ENCODE peak calls at places on chromosomes 13 and 19, in six cellular contexts. I, T, O, B, V and D are unnamed samples.

GRCh38 chr19:21482863-21483276 is 22.5 kb upstream of the ZNF429 start:
- DNase-seq in B (no peak), I (peak), V (peak), T (peak), O (peak), D (peak)

GRCh38 chr19:19655051-19655594 is 8.4 kb downstream of the ATP13A1 start:
- DNase-seq in B (no peak), T (no peak), O (no peak), V (no peak), I (no peak), D (no peak)

GRCh38 chr19:49333426-49334288 is 1.5 kb upstream of the CD37 start:
- DNase-seq in V (no peak), O (no peak), T (no peak), I (no peak), B (peak), D (peak)

GRCh38 chr13:95641961-95642621 is 2.4 kb downstream of the DZIP1 start:
- DNase-seq in O (peak), V (peak), B (no peak), T (peak), I (peak), D (peak)

GRCh38 chr19:35561436-35561835 is 2.0 kb downstream of the ATP4A start:
- DNase-seq in B (no peak), I (no peak), T (no peak), V (no peak), O (no peak), D (no peak)

GRCh38 chr13:34020388-34020787 is 202.4 kb downstream of the RFC3 start:
- DNase-seq in V (no peak), B (peak), O (no peak), I (no peak), T (no peak), D (no peak)

GRCh38 chr13:98272549-98272948 is 95.5 kb upstream of the RNF113B start:
- DNase-seq in T (no peak), O (no peak), I (no peak), V (no peak), B (no peak), D (no peak)

GRCh38 chr13:47976325-47976724 is 24.7 kb downstream of the SUCLA2 start:
- DNase-seq in O (peak), I (peak), B (no peak), V (no peak), T (peak), D (no peak)

GRCh38 chr19:46951236-46951986 is 68.2 kb upstream of the NPAS1 start:
- DNase-seq in V (no peak), B (peak), O (peak), T (peak), I (no peak), D (peak)

GRCh38 chr19:42199440-42200115 is 17.9 kb downstream of the DEDD2 start:
- DNase-seq in I (no peak), T (no peak), V (peak), O (no peak), B (peak), D (no peak)

GRCh38 chr19:2494084-2494446 is 18.1 kb downstream of the GADD45B start:
- DNase-seq in I (peak), O (peak), T (peak), B (no peak), V (no peak), D (peak)

GRCh38 chr19:54462072-54462712 is 1.4 kb downstream of the LENG9 start:
- DNase-seq in O (no peak), V (no peak), I (no peak), B (no peak), T (no peak), D (no peak)

GRCh38 chr13:45492538-45492937 is 27.8 kb downstream of the COG3 start:
- DNase-seq in O (no peak), V (no peak), B (peak), T (peak), I (peak), D (peak)

DNA sequence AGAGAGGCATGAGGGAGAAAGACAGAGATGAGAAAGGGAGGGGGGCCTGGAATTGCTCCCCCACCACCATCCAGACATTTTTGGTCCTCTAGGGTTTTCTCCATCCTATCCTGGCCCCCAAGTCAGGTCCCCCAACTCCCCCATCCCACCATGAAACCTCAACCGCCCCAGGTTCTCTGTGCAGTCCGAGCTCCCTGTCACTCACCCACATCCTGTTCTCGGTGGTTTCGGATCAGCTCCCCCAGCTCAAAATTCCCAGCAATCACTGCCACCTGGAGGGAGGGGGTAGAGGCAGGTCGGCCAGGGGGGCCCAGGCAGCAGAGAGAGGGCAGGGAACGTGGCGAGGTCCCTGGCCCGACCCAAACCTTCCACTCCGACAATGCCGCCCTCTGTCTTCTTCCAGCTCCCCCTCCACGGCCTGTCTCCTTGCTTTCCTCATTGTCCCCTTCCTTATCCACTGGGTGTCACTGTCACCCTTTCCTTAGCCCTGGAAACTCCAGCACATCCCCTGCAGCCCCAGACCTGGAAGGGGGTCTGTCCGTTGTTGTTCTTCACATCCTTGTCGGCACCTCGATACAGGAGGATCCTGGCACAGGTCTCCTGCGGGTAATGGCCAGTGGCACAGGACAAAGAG is 15.6 kb downstream of the SHANK1 start:
- DNase-seq in I (no peak), V (no peak), O (no peak), T (no peak), B (no peak), D (no peak)
- TF ChIP-seq CTCF in I (no peak), V (no peak), O (no peak), T (no peak), B (no peak), D (peak)

GRCh38 chr13:41133951-41134350 is 1.3 kb upstream of the KBTBD6 start:
- DNase-seq in V (no peak), T (no peak), B (peak), O (no peak), I (no peak), D (no peak)

GRCh38 chr13:41127746-41128145 is 4.9 kb downstream of the KBTBD6 start:
- DNase-seq in B (no peak), O (no peak), I (no peak), V (no peak), T (peak), D (no peak)

GRCh38 chr13:41132512-41133152 is at the start of gene KBTBD6:
- DNase-seq in V (peak), B (peak), I (peak), T (peak), O (peak), D (peak)

DNA sequence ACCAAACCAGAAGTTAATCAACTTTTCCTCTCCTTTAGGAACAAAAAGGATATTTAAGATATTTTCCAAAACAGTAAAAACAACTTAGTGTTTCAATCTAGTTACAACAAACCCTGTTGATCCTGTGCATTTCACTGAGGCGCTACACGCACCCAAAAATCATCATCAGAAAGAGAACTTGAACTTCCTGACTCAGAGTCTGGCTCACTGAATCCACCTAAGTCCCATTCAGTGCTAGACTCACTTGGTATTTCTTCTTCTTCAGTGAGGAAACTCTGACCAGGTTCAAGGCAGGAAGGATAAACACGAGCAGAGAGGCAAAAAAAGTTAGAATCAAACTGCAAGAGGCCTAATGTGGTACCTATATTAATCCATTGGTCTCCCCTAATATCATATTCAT is 2.2 kb downstream of the KBTBD6 start:
- DNase-seq in O (peak), T (no peak), I (no peak), V (no peak), B (no peak), D (peak)
- H3K4me3 ChIP-seq in O (peak), T (peak), I (no peak), V (no peak), B (no peak), D (peak)

DNA sequence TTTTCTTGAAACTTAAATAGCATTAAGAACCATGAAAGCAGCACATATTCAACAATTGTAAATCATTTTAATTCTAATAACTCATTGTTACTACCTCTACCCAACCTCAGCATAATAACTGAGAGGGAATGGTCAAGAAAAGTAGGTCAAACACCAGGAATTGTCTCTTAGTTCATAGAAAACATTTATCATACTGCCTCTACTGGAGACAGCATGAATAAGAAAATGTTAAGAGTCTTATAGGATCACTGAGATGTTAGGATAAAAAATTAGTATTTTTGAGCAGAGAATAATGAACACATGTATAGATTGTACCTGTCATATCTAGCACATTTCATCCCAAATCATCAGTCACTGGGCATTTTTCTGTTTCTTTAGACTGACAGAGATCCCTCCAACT is 515.3 kb downstream of the PCDH9 start:
- DNase-seq in B (peak), O (no peak), V (no peak), T (peak), I (peak), D (no peak)
- TF ChIP-seq CTCF in B (peak), O (no peak), V (no peak), T (peak), I (peak), D (peak)

DNA sequence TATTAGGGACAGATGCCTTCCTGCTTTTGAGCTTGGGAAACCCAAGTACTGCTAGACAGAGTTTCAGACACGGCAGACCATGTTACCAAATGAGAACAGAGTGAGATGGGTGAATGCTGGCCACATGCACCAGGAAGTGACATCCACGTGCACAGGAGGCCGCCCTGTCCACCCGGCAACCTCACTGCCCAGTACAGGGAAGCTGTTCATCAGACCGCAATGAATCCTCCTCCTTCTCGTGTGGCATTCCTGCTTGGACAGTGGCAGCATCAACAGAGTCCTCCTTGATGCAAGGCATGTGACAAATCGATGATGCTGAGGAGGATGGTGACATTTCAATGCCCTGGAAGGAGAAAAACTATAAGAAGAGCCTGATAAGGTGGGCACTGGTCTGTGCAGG is 191.0 kb upstream of the SOX1 start:
- DNase-seq in B (no peak), V (no peak), I (no peak), T (no peak), O (no peak), D (no peak)
- H3K4me3 ChIP-seq in B (no peak), V (no peak), I (no peak), T (no peak), O (no peak), D (no peak)

GRCh38 chr13:99956473-99957349 is 14.9 kb downstream of the ZIC5 start:
- DNase-seq in V (no peak), B (no peak), T (no peak), I (no peak), O (no peak), D (no peak)
- TF ChIP-seq CTCF in V (no peak), B (no peak), T (no peak), I (no peak), O (no peak), D (no peak)

DNA sequence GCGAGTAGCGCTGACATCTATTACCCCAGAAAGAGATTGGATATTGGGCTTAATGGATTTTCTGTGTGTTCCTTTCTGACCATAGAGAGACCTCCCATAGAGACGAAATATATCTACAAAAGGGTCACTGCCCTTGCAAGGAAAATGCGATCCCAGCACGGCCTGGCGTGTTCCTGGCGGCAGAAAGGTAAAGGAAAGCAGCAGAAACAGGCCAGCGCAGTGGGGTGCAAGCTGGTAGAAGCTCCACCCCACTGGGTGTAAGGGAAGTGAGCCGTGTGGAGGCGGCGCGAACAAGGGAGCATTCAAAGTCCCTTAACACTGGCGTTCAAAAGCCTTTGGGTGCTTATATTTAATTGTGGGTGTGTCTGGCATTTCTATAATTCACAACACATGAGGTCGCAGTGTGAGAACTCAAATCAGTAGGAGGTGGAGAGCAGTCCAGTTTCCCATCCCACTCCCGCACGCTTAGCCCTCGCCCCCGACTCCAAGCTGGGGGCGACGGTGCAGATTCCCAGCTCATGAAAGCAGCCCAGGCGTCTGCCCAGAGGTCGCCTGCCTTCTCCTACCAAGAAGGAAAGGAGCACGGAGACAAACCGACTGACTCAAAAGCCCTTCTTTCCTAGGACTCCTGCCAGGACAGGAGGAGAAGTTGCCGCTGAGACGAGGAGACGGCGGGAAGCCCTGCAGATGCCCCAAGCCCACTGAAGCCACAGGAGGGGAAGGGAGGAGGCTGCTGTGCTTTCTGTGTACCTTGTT is 478.4 kb downstream of the FOXO1 start:
- DNase-seq in I (peak), T (no peak), B (no peak), O (peak), V (no peak), D (no peak)
- H3K4me3 ChIP-seq in I (peak), T (no peak), B (no peak), O (no peak), V (no peak), D (no peak)

DNA sequence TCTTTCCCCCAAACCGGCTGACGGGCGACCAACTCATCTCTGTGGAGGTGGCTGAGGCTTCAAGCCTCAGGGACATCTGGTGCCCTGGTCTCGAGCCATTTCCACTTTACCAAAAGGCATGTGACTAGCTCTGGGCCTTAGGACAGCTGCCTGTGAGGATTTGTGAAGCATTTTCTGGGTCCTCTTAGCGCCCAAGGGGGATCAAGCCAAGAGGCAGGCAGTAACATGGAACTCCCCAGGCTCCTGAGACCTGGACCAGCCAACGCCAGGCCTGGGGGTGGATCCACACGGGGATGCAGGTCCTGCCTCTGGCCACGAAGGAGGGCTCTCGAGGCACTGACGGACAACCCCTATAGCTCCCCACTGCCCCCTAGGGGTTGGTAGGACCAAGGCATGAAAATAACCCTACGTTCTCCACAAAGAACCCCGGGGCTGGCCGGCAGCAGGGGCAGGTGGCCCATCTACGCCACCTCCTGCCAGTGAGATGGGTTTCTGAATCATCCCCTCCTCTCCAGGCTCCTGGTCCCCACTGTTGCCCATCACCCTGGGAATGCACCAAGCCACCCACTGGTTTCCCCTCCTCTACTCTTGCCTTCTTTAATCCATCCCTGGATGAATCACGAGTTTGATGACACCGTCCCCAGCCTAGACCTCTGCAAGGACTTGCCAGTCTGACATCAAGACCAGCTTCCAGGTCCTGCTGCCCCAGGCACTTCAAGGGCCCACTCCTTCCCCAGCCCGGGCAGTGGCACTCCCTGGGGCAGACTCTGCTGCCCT is 7.0 kb upstream of the MYDGF start:
- DNase-seq in I (peak), B (peak), V (no peak), O (peak), T (peak), D (peak)
- TF ChIP-seq CTCF in I (peak), B (peak), V (peak), O (peak), T (peak), D (peak)

GRCh38 chr19:29886535-29886934 is 55.5 kb upstream of the URI1 start:
- DNase-seq in V (no peak), O (no peak), B (no peak), T (no peak), I (no peak), D (no peak)
- H3K4me3 ChIP-seq in V (no peak), O (no peak), B (no peak), T (no peak), I (no peak), D (no peak)